ENCODE peak calls at places on chromosomes 3 and 15, in nine cellular contexts. Y is OCI-LY7; Q is CD8-positive, alpha-beta memory T cell; N is BE2C; W is body of pancreas; T is gastrocnemius medialis; X is esophagus squamous epithelium; S is HCT116; B is lower lobe of right lung. D is an unnamed sample. For H3K9me3, the result is how much of the 10 kb centered on the place peaks cover.

GRCh38 chr3:119497824-119498187 is 541 bp upstream of the TIMMDC1 start:
- DNase-seq in Y (no peak), Q (no peak), N (no peak), W (peak), T (no peak), X (no peak), S (no peak), B (no peak), D (no peak)

GRCh38 chr3:54120657-54121403 is 1.5 kb upstream of the CACNA2D3 start:
- DNase-seq in Y (peak), Q (no peak), N (peak), W (no peak), T (no peak), X (no peak), S (no peak), B (peak), D (no peak)

GRCh38 chr15:55282284-55282833 is 7.3 kb downstream of the RAB27A start:
- DNase-seq in Y (no peak), Q (peak), N (no peak), W (peak), T (no peak), X (no peak), S (no peak), B (no peak), D (no peak)

GRCh38 chr3:27859821-27860220 is 137.7 kb upstream of the EOMES start:
- DNase-seq in Y (no peak), Q (no peak), N (no peak), W (peak), T (no peak), X (no peak), S (no peak), B (no peak), D (no peak)

GRCh38 chr3:24155291-24155690 is 210.2 kb downstream of the NR1D2 start:
- DNase-seq in Y (no peak), Q (no peak), N (no peak), W (no peak), T (no peak), X (no peak), S (no peak), B (no peak), D (no peak)

GRCh38 chr3:86793786-86794185 is 197.2 kb downstream of the VGLL3 start:
- DNase-seq in Y (no peak), Q (no peak), N (no peak), W (no peak), T (no peak), X (no peak), S (no peak), B (no peak), D (no peak)

GRCh38 chr15:100669260-100669659 is 66.9 kb downstream of the ASB7 start:
- DNase-seq in Y (no peak), Q (no peak), N (no peak), W (no peak), T (no peak), X (no peak), S (no peak), B (no peak), D (no peak)

GRCh38 chr3:2024037-2024436 is 74.6 kb upstream of the CNTN4 start:
- DNase-seq in Y (no peak), Q (no peak), N (peak), W (no peak), T (no peak), X (no peak), S (no peak), B (no peak), D (no peak)

GRCh38 chr3:3154879-3155610 is 24.4 kb downstream of the CRBN start:
- DNase-seq in Y (no peak), Q (no peak), N (no peak), W (no peak), T (no peak), X (no peak), S (no peak), B (no peak), D (no peak)

GRCh38 chr3:112043621-112044201 is 9.2 kb downstream of the TMPRSS7 start:
- DNase-seq in Y (peak), Q (peak), N (peak), W (peak), T (no peak), X (peak), S (peak), B (no peak), D (no peak)

GRCh38 chr3:154758109-154758868 is 321.8 kb upstream of the MME start:
- DNase-seq in Y (peak), Q (no peak), N (no peak), W (no peak), T (no peak), X (no peak), S (no peak), B (no peak), D (no peak)

GRCh38 chr3:64266065-64266874 is 41.0 kb upstream of the PRICKLE2 start:
- DNase-seq in Y (no peak), Q (no peak), N (no peak), W (no peak), T (no peak), X (no peak), S (no peak), B (no peak), D (no peak)

GRCh38 chr3:68893600-68894239 is 38.6 kb downstream of the TAFA4 start:
- DNase-seq in Y (peak), Q (no peak), N (no peak), W (no peak), T (no peak), X (no peak), S (no peak), B (no peak), D (no peak)

GRCh38 chr3:173135059-173135458 is 6.0 kb downstream of the SPATA16 start:
- DNase-seq in Y (no peak), Q (no peak), N (no peak), W (no peak), T (no peak), X (no peak), S (no peak), B (no peak), D (no peak)

GRCh38 chr3:56988874-56989433 is 71.5 kb upstream of the SPATA12 start:
- DNase-seq in Y (peak), Q (peak), N (peak), W (peak), T (peak), X (no peak), S (peak), B (peak), D (peak)

GRCh38 chr15:68730491-68731317 is 90.0 kb downstream of the ANP32A start:
- DNase-seq in Y (peak), Q (no peak), N (peak), W (peak), T (no peak), X (no peak), S (peak), B (no peak), D (no peak)

GRCh38 chr15:60651734-60652141 is 172.8 kb upstream of the ICE2 start:
- DNase-seq in Y (peak), Q (no peak), N (peak), W (no peak), T (no peak), X (no peak), S (no peak), B (no peak), D (no peak)

GRCh38 chr3:42503957-42504333 is 1.5 kb downstream of the VIPR1 start:
- DNase-seq in Y (no peak), Q (no peak), N (no peak), W (peak), T (no peak), X (no peak), S (no peak), B (no peak), D (no peak)

GRCh38 chr15:63075072-63075995 is 32.8 kb downstream of the TPM1 start:
- DNase-seq in Y (no peak), Q (no peak), N (no peak), W (no peak), T (no peak), X (no peak), S (no peak), B (no peak), D (no peak)

GRCh38 chr15:57015360-57015759 is 96.9 kb downstream of the TCF12 start:
- DNase-seq in Y (no peak), Q (no peak), N (no peak), W (no peak), T (no peak), X (no peak), S (no peak), B (no peak), D (no peak)

GRCh38 chr3:122974764-122975162 is 52.8 kb downstream of the SEMA5B start:
- DNase-seq in Y (no peak), Q (no peak), N (peak), W (no peak), T (no peak), X (no peak), S (no peak), B (no peak), D (no peak)

GRCh38 chr15:67175643-67176071 is 78.8 kb downstream of the AAGAB start:
- DNase-seq in Y (no peak), Q (no peak), N (no peak), W (no peak), T (no peak), X (no peak), S (no peak), B (peak), D (no peak)

GRCh38 chr15:29554531-29554930 is 267.7 kb downstream of the TJP1 start:
- DNase-seq in Y (no peak), Q (no peak), N (no peak), W (no peak), T (no peak), X (no peak), S (no peak), B (no peak), D (no peak)

GRCh38 chr15:40313531-40314398 is 6.0 kb upstream of the PLCB2 start:
- DNase-seq in Y (no peak), Q (peak), N (peak), W (peak), T (no peak), X (no peak), S (no peak), B (peak), D (no peak)

DNA sequence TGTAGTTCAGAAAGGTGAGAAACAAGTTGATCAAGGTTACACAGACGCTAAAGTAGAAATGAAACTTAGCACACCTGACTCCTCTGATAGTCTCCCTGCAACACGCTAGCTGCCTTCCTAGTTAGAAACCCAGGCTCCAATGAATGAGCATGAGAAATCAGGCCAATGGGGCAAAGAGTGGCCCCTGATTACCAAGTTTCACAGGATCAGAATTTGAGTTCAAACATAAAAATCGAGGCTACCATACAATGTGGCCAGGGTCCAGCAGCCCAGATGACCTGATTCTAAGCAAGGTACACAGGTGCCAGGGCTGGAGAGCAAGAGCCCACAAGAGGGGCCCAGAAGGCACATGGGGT is 7.7 kb downstream of the PLD1 start:
- DNase-seq in Y (no peak), Q (no peak), N (no peak), W (no peak), T (no peak), X (no peak), S (no peak), B (no peak), D (no peak)
- H3K9me3 ChIP-seq in Y (under half), Q (under half), N (under half), W (under half), T (under half), X (under half), S (under half), B (under half), D (under half)

DNA sequence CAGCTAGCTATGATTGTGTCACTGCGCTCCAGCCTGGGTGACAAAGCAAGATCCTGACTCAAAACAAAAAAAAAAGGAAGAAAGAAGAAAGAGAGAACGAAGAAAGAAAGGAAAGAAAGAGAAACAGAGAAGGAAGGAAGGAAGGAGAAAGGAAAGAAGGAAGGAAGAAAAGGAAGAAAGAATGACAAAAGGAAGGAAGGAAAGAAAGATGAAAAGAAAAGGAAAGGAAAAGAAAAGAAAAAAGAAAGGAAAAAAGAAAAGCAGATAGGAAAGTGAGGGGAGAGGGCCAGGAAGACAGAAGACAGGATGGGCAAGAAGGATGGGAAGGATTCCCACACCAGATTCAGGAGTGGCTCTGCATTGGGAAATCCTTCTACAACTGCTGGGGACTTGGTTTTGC is 44.9 kb downstream of the GOLGA6L2 start:
- DNase-seq in Y (no peak), Q (no peak), N (no peak), W (no peak), T (no peak), X (no peak), S (no peak), B (no peak), D (no peak)
- H3K9me3 ChIP-seq in Y (under half), Q (under half), N (under half), W (under half), T (under half), X (under half), S (under half), B (under half), D (under half)

GRCh38 chr15:20348291-20348899 is 193.2 kb downstream of the GOLGA6L6 start:
- DNase-seq in Y (no peak), Q (no peak), N (no peak), W (no peak), T (no peak), X (no peak), S (no peak), B (no peak), D (no peak)
- H3K9me3 ChIP-seq in Y (under half), Q (under half), N (under half), W (under half), T (under half), X (under half), S (half or more), B (under half), D (under half)

GRCh38 chr3:6047016-6047415 is 813.9 kb upstream of the GRM7 start:
- DNase-seq in Y (no peak), Q (no peak), N (no peak), W (no peak), T (no peak), X (no peak), S (no peak), B (no peak), D (no peak)
- H3K9me3 ChIP-seq in Y (under half), Q (under half), N (under half), W (under half), T (under half), X (under half), S (under half), B (under half), D (under half)

DNA sequence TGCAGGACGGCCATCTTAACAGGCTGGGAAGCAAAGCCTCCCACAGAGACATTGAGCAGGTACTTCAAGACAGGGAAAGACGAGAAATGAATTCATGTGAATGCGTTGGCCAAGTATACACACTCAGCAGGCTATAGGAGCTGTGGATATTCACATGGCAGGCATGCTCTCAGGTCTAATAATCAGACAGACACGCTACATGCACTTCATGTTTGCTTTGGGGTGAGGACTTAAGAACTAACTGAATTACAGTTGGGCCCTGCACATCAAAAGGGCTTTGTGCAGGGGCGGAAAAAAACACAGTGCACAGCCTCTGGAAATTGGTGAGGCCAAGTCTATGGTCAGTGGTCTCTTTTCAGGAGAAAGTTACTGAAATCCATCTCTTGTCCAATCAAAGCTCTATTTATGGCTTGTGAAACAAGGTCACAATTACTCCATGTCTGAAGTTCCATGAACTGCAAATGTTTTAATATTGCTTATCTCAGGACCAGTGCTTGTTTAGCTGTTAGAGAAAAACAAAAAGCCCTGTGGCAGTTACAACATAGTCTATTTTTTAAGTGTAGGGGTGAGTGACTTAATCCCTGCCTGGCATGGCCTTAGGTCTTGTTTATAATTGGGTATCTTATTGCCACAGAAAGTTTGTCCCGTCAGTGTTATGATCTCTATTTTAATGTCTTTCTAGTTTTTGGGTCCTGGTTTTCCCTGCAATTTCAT is 100.6 kb upstream of the GOLGA6L6 start:
- DNase-seq in Y (no peak), Q (no peak), N (no peak), W (no peak), T (no peak), X (no peak), S (no peak), B (no peak), D (no peak)
- H3K9me3 ChIP-seq in Y (under half), Q (under half), N (under half), W (under half), T (under half), X (under half), S (under half), B (under half), D (under half)

GRCh38 chr15:25053000-25053815 is 98.4 kb downstream of the SNRPN start:
- DNase-seq in Y (no peak), Q (peak), N (no peak), W (no peak), T (no peak), X (no peak), S (no peak), B (peak), D (no peak)
- H3K9me3 ChIP-seq in Y (under half), Q (half or more), N (under half), W (under half), T (half or more), X (half or more), S (under half), B (half or more), D (half or more)

DNA sequence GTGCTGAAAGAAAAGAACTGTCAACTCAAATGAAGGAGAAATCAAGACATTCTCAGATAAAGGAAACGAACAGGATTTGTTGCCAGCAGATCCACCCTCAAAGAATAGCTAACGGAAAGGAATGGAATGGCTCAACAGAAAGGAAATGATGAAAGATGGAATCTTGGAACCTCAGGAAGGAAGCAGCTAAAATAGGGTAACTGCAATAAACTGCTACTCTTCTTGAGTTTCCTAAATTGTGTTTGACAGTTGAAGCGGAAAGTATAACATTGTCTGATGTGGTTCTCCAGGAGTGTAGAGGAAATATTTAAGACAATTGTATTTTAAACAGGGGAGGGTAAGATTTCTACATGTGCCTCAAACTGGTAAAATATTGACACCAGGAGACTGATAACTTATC is 22.1 kb downstream of the PRR23E start:
- DNase-seq in Y (no peak), Q (no peak), N (no peak), W (no peak), T (no peak), X (no peak), S (no peak), B (no peak), D (no peak)
- H3K9me3 ChIP-seq in Y (under half), Q (under half), N (under half), W (under half), T (under half), X (under half), S (under half), B (under half), D (under half)

D was measured in T-helper 17 cell.